ENCODE peak calls at places on chromosome 12, in five cellular contexts. One of them, this sample, is unnamed.

GRCh38 chr12:24561411-24561871 is 387.5 kb downstream of the BCAT1 start:
- DNase-seq in upper lobe of right lung: no peak
- DNase-seq in heart left ventricle: no peak
- DNase-seq in prostate gland: peak
- DNase-seq in GM23338: peak
- DNase-seq in this sample: no peak

GRCh38 chr12:88839486-88839885 is 259.2 kb upstream of the KITLG start:
- DNase-seq in upper lobe of right lung: no peak
- DNase-seq in heart left ventricle: no peak
- DNase-seq in prostate gland: no peak
- DNase-seq in GM23338: no peak
- DNase-seq in this sample: no peak

GRCh38 chr12:109582636-109583035 is 9.0 kb downstream of the MVK start:
- DNase-seq in upper lobe of right lung: peak
- DNase-seq in heart left ventricle: peak
- DNase-seq in prostate gland: no peak
- DNase-seq in GM23338: peak
- DNase-seq in this sample: no peak

GRCh38 chr12:1380171-1380974 is 214.0 kb downstream of the FBXL14 start:
- DNase-seq in upper lobe of right lung: no peak
- DNase-seq in heart left ventricle: no peak
- DNase-seq in prostate gland: no peak
- DNase-seq in GM23338: no peak
- DNase-seq in this sample: no peak

GRCh38 chr12:4526923-4527546 is 11.7 kb upstream of the RAD51AP1 start:
- DNase-seq in upper lobe of right lung: no peak
- DNase-seq in heart left ventricle: no peak
- DNase-seq in prostate gland: no peak
- DNase-seq in GM23338: peak
- DNase-seq in this sample: no peak

GRCh38 chr12:6383572-6384498 is at the start of gene LTBR:
- DNase-seq in upper lobe of right lung: peak
- DNase-seq in heart left ventricle: peak
- DNase-seq in prostate gland: peak
- DNase-seq in GM23338: peak
- DNase-seq in this sample: no peak

GRCh38 chr12:110762891-110763290 is 20.2 kb upstream of the PPP1CC start:
- DNase-seq in upper lobe of right lung: no peak
- DNase-seq in heart left ventricle: no peak
- DNase-seq in prostate gland: no peak
- DNase-seq in GM23338: no peak
- DNase-seq in this sample: no peak

GRCh38 chr12:52900896-52901714 is 3.8 kb downstream of the KRT8 start:
- DNase-seq in upper lobe of right lung: no peak
- DNase-seq in heart left ventricle: no peak
- DNase-seq in prostate gland: no peak
- DNase-seq in GM23338: no peak
- DNase-seq in this sample: no peak

GRCh38 chr12:34363050-34363673 is 340.9 kb downstream of the ALG10 start:
- DNase-seq in upper lobe of right lung: no peak
- DNase-seq in heart left ventricle: no peak
- DNase-seq in prostate gland: no peak
- DNase-seq in GM23338: no peak
- DNase-seq in this sample: no peak

GRCh38 chr12:70243510-70244331 is 488 bp downstream of the CNOT2 start:
- DNase-seq in upper lobe of right lung: peak
- DNase-seq in heart left ventricle: peak
- DNase-seq in prostate gland: peak
- DNase-seq in GM23338: peak
- DNase-seq in this sample: peak

GRCh38 chr12:115840159-115840558 is 437.3 kb downstream of the MED13L start:
- DNase-seq in upper lobe of right lung: no peak
- DNase-seq in heart left ventricle: no peak
- DNase-seq in prostate gland: peak
- DNase-seq in GM23338: no peak
- DNase-seq in this sample: no peak

DNA sequence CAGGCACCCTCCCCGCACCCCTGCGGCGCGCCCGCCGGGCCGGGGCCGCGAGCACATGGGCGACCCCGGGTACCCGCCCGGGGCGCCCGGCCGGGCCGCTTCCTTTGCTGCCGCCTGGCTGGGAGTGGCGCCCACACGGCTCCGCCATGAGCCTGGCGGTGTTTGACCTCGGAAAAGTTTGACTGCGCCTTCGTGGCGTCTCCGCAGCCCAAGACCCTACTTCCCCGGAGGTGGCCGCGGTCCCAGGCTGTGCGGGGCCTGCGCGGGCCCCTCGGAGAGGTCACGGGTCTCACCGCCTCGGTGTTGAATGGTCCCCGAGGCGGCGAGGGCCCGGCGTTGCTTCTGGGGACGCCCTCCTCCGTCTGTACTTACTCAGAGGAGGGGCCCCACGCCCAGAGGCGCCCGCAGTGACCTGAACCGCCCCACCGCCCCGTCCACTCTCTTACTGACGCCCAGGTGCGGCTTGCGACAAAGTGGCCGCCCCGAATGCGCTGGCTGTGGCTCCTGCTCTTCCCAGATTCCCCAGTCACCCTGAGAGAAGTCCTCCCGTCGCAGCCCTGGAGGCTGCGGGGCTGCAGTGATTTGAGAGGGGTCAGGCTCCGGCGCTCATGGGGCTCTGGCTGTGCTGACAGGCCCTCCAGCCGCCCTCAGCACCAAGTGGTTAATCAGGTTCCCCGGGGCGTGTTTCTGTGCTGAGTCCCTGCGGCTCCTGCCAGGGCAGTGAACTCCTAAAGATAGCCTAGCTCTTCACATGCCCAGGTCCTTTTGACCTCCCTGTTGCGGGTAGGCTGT is 5.8 kb downstream of the KMT5A start:
- DNase-seq in upper lobe of right lung: peak
- DNase-seq in heart left ventricle: peak
- DNase-seq in prostate gland: peak
- DNase-seq in GM23338: peak
- DNase-seq in this sample: no peak
- H3K27ac ChIP-seq in upper lobe of right lung: peak
- H3K27ac ChIP-seq in heart left ventricle: peak
- H3K27ac ChIP-seq in prostate gland: peak
- H3K27ac ChIP-seq in GM23338: no peak
- H3K27ac ChIP-seq in this sample: peak

DNA sequence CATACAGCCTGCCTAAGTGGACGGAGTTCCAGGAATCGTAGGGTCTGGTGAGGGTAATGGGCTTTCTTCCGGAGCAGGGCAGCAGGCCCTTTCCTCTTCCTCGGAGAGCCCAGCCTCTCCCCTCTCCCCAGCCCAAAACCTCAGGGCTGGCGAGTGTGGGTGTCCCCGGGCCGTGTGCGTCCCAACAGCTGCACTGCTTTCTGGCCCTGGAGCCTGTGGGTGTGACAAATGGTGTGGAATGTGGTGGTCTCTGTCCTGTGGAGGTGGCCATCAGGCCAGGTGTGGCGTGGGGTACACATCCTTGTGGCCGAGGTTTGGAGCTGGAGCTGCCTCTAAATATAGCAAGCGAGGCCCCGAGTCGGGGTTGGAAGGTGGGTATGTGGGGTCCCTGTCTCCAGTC is 8.5 kb downstream of the ORAI1 start:
- DNase-seq in upper lobe of right lung: no peak
- DNase-seq in heart left ventricle: no peak
- DNase-seq in prostate gland: no peak
- DNase-seq in GM23338: no peak
- DNase-seq in this sample: no peak
- H3K27ac ChIP-seq in upper lobe of right lung: no peak
- H3K27ac ChIP-seq in heart left ventricle: no peak
- H3K27ac ChIP-seq in prostate gland: no peak
- H3K27ac ChIP-seq in GM23338: no peak
- H3K27ac ChIP-seq in this sample: no peak

GRCh38 chr12:62292761-62293446 is 32.7 kb downstream of the USP15 start:
- DNase-seq in upper lobe of right lung: no peak
- DNase-seq in heart left ventricle: no peak
- DNase-seq in prostate gland: no peak
- DNase-seq in GM23338: peak
- DNase-seq in this sample: no peak

GRCh38 chr12:62288328-62288727 is 28.1 kb downstream of the USP15 start:
- DNase-seq in upper lobe of right lung: no peak
- DNase-seq in heart left ventricle: no peak
- DNase-seq in prostate gland: no peak
- DNase-seq in GM23338: no peak
- DNase-seq in this sample: no peak

GRCh38 chr12:62290804-62291203 is 30.6 kb downstream of the USP15 start:
- DNase-seq in upper lobe of right lung: no peak
- DNase-seq in heart left ventricle: no peak
- DNase-seq in prostate gland: no peak
- DNase-seq in GM23338: no peak
- DNase-seq in this sample: no peak

GRCh38 chr12:62294378-62294777 is 34.2 kb downstream of the USP15 start:
- DNase-seq in upper lobe of right lung: no peak
- DNase-seq in heart left ventricle: no peak
- DNase-seq in prostate gland: no peak
- DNase-seq in GM23338: no peak
- DNase-seq in this sample: no peak

GRCh38 chr12:62291888-62292760 is 31.9 kb downstream of the USP15 start:
- DNase-seq in upper lobe of right lung: no peak
- DNase-seq in heart left ventricle: peak
- DNase-seq in prostate gland: no peak
- DNase-seq in GM23338: no peak
- DNase-seq in this sample: no peak
- H3K27ac ChIP-seq in upper lobe of right lung: no peak
- H3K27ac ChIP-seq in heart left ventricle: no peak
- H3K27ac ChIP-seq in prostate gland: no peak
- H3K27ac ChIP-seq in GM23338: no peak
- H3K27ac ChIP-seq in this sample: no peak

GRCh38 chr12:99066726-99067125 is 421.6 kb downstream of the APAF1 start:
- DNase-seq in upper lobe of right lung: no peak
- DNase-seq in heart left ventricle: no peak
- DNase-seq in prostate gland: no peak
- DNase-seq in GM23338: no peak
- DNase-seq in this sample: no peak

GRCh38 chr12:99067171-99067785 is 422.2 kb downstream of the APAF1 start:
- DNase-seq in upper lobe of right lung: no peak
- DNase-seq in heart left ventricle: no peak
- DNase-seq in prostate gland: no peak
- DNase-seq in GM23338: no peak
- DNase-seq in this sample: no peak

GRCh38 chr12:99057670-99058069 is 412.6 kb downstream of the APAF1 start:
- DNase-seq in upper lobe of right lung: no peak
- DNase-seq in heart left ventricle: no peak
- DNase-seq in prostate gland: no peak
- DNase-seq in GM23338: no peak
- DNase-seq in this sample: no peak

GRCh38 chr12:99059824-99060526 is 414.9 kb downstream of the APAF1 start:
- DNase-seq in upper lobe of right lung: no peak
- DNase-seq in heart left ventricle: peak
- DNase-seq in prostate gland: no peak
- DNase-seq in GM23338: peak
- DNase-seq in this sample: no peak

DNA sequence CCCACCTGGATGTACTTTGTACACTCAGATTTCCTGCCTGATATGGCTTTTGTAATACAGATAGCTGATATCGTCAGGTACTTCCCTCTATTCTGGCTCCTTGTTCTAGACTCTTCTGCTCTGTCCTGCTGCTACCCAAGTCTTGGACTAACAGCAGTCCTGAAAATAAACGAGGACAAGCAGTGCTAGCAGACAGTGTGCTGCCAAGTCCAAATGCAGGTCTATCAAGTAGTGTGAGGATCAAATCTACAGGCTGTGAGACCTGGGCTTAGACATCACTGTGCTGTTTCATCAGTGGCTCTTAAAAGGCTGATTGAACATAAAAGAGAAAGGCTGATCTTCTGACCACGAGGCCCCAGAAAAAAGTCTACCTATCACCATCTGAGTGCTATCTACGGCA is 418.1 kb downstream of the APAF1 start:
- DNase-seq in upper lobe of right lung: no peak
- DNase-seq in heart left ventricle: no peak
- DNase-seq in prostate gland: no peak
- DNase-seq in GM23338: no peak
- DNase-seq in this sample: no peak
- H3K27ac ChIP-seq in upper lobe of right lung: no peak
- H3K27ac ChIP-seq in heart left ventricle: no peak
- H3K27ac ChIP-seq in prostate gland: no peak
- H3K27ac ChIP-seq in GM23338: no peak
- H3K27ac ChIP-seq in this sample: no peak

GRCh38 chr12:94648578-94648977 is 1.8 kb downstream of the TMCC3 start:
- DNase-seq in upper lobe of right lung: no peak
- DNase-seq in heart left ventricle: no peak
- DNase-seq in prostate gland: no peak
- DNase-seq in GM23338: no peak
- DNase-seq in this sample: no peak
- H3K27ac ChIP-seq in upper lobe of right lung: no peak
- H3K27ac ChIP-seq in heart left ventricle: no peak
- H3K27ac ChIP-seq in prostate gland: peak
- H3K27ac ChIP-seq in GM23338: no peak
- H3K27ac ChIP-seq in this sample: no peak

GRCh38 chr12:54369597-54370217 is 5.4 kb upstream of the GPR84 start:
- DNase-seq in upper lobe of right lung: no peak
- DNase-seq in heart left ventricle: no peak
- DNase-seq in prostate gland: no peak
- DNase-seq in GM23338: no peak
- DNase-seq in this sample: no peak

GRCh38 chr12:54370218-54370730 is 6.0 kb upstream of the GPR84 start:
- DNase-seq in upper lobe of right lung: peak
- DNase-seq in heart left ventricle: peak
- DNase-seq in prostate gland: peak
- DNase-seq in GM23338: peak
- DNase-seq in this sample: no peak

GRCh38 chr12:54371328-54372112 is 7.2 kb upstream of the GPR84 start:
- DNase-seq in upper lobe of right lung: no peak
- DNase-seq in heart left ventricle: peak
- DNase-seq in prostate gland: no peak
- DNase-seq in GM23338: no peak
- DNase-seq in this sample: no peak

GRCh38 chr12:54368709-54369596 is 4.7 kb upstream of the GPR84 start:
- DNase-seq in upper lobe of right lung: peak
- DNase-seq in heart left ventricle: peak
- DNase-seq in prostate gland: peak
- DNase-seq in GM23338: peak
- DNase-seq in this sample: peak

DNA sequence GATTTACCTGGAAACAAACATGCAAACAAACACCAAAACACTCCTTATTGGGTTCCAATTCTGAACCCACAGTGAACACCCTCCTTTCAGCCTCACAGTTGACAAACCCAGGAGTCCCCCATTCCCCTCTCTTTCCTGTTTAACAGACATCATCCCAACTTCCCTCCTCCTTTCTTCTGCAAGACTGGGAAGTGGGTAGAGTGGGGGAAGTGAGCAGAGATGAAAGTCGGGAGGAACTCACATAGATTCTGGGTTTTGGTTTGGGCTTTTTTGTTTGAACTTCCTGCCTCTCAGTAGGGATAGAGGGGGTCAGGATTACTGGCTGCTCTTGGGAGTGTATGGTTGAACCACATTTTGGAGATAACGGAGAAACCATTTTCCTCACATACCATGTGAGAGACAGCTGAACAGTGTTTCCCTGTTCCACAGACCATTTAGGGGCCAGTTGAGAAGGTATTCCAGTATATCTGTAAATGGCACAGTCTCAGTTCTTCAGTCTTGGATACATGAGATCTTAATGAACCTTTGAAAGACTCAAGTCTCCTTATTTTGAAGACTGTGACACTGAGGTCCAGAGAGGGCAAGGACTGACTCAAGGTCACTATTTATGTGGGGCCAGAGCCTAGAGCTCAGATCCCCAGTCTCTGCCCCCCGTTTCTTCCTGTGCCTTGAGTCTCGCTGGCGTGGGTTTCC is 3.9 kb upstream of the GPR84 start:
- DNase-seq in upper lobe of right lung: no peak
- DNase-seq in heart left ventricle: no peak
- DNase-seq in prostate gland: no peak
- DNase-seq in GM23338: no peak
- DNase-seq in this sample: no peak
- H3K27ac ChIP-seq in upper lobe of right lung: no peak
- H3K27ac ChIP-seq in heart left ventricle: no peak
- H3K27ac ChIP-seq in prostate gland: no peak
- H3K27ac ChIP-seq in GM23338: no peak
- H3K27ac ChIP-seq in this sample: no peak

This sample was measured in HCT116.